ENCODE peak calls at places on chromosomes 4 and X, in five cellular contexts. One of them, this sample, is unnamed.

GRCh38 chrX:108068121-108068520 is 23.2 kb downstream of the PSMD10 start:
- DNase-seq in H7: no peak
- DNase-seq in NT2/D1: no peak
- DNase-seq in HT-29: no peak
- DNase-seq in caudate nucleus: no peak
- DNase-seq in this sample: no peak

GRCh38 chrX:9681422-9681821 is 84.2 kb downstream of the GPR143 start:
- DNase-seq in caudate nucleus: no peak
- DNase-seq in HT-29: no peak
- DNase-seq in NT2/D1: no peak
- DNase-seq in H7: no peak
- DNase-seq in this sample: no peak

GRCh38 chrX:102339312-102340298 is 92.6 kb downstream of the NXF2 start:
- DNase-seq in H7: peak; percentile 2
- DNase-seq in caudate nucleus: no peak
- DNase-seq in NT2/D1: no peak
- DNase-seq in HT-29: no peak
- DNase-seq in this sample: no peak

GRCh38 chr4:166585491-166585890 is 648.8 kb downstream of the SPOCK3 start:
- DNase-seq in H7: no peak
- DNase-seq in HT-29: no peak
- DNase-seq in NT2/D1: no peak
- DNase-seq in caudate nucleus: no peak
- DNase-seq in this sample: no peak

GRCh38 chrX:111270339-111270738 is at the start of gene CAPN6:
- DNase-seq in H7: peak; percentile 46
- DNase-seq in caudate nucleus: no peak
- DNase-seq in NT2/D1: peak; percentile 16
- DNase-seq in HT-29: no peak
- DNase-seq in this sample: no peak

GRCh38 chr4:102715057-102715456 is 45.7 kb downstream of the MANBA start:
- DNase-seq in caudate nucleus: no peak
- DNase-seq in HT-29: no peak
- DNase-seq in H7: no peak
- DNase-seq in NT2/D1: no peak
- DNase-seq in this sample: no peak

GRCh38 chrX:135185795-135186443 is 14.7 kb upstream of the CT55 start:
- DNase-seq in H7: peak; percentile 71
- DNase-seq in NT2/D1: peak; percentile 30
- DNase-seq in caudate nucleus: peak; percentile 0
- DNase-seq in HT-29: peak; percentile 60
- DNase-seq in this sample: no peak

GRCh38 chr4:186749611-186750281 is 26.1 kb upstream of the FAT1 start:
- DNase-seq in HT-29: no peak
- DNase-seq in caudate nucleus: no peak
- DNase-seq in H7: no peak
- DNase-seq in NT2/D1: no peak
- DNase-seq in this sample: no peak

GRCh38 chr4:53937918-53938317 is 126.5 kb downstream of the CHIC2 start:
- DNase-seq in HT-29: no peak
- DNase-seq in H7: no peak
- DNase-seq in NT2/D1: no peak
- DNase-seq in caudate nucleus: no peak
- DNase-seq in this sample: no peak